ENCODE peak calls at places on chromosomes 1 and 21, in five cellular contexts. I is Peyer's patch, H is testis, C is neural progenitor cell, R is tibial artery. S is an unnamed sample. For H3K9me3, the result is how much of the 10 kb centered on the place peaks cover.

GRCh38 chr1:245332513-245332912 is 177.7 kb downstream of the KIF26B start:
- DNase-seq in I (no peak), H (no peak), C (no peak), R (no peak), S (no peak)

GRCh38 chr1:8523641-8524206 is 205.8 kb downstream of the SLC45A1 start:
- DNase-seq in I (no peak), H (no peak), C (no peak), R (no peak), S (no peak)

GRCh38 chr1:32005522-32005921 is 8.1 kb upstream of the KHDRBS1 start:
- DNase-seq in I (no peak), H (no peak), C (no peak), R (no peak), S (no peak)

GRCh38 chr21:29376556-29376955 is 77.8 kb downstream of the BACH1 start:
- DNase-seq in I (peak), H (peak), C (peak), R (no peak), S (peak)

GRCh38 chr1:152001631-152002584 is 8.2 kb upstream of the S100A10 start:
- DNase-seq in I (peak), H (peak), C (peak), R (peak), S (peak)

GRCh38 chr21:35796834-35797233 is 263.5 kb downstream of the SETD4 start:
- DNase-seq in I (no peak), H (no peak), C (no peak), R (no peak), S (no peak)

GRCh38 chr1:119047040-119047438 is 58.9 kb upstream of the TBX15 start:
- DNase-seq in I (no peak), H (no peak), C (no peak), R (no peak), S (no peak)

GRCh38 chr1:117511273-117511672 is 94.6 kb upstream of the TENT5C start:
- DNase-seq in I (no peak), H (no peak), C (no peak), R (no peak), S (no peak)

DNA sequence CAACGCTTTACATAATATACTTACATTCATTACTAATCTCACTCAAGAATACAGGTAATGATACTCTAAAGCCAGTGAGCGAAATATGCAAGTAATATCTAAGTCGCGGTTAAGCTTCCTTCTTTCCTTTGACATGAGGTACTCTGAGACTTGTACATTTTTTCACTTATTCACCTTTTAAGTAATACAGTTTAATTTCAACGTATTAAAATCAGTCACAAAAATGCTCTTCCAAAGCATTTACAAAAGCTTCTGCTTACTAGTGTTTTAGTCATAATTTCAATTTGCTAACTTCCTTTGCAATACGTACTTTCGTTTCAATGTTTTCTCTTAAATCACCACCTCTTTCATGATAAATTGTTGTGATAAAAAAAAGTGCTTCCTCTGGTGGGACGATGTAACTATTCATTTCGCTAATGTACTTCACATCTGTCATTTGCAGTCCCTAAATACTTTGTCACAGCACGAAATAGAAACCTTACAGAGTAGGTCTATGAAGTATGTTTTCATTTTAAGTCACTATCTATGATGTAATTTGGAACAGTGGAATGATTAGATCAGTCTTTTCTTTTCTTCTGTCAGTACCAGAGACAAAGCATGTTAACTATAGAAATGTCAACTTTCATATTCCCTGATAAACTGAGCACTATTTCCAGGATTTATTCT is 34.0 kb upstream of the ADGRL4 start:
- DNase-seq in I (no peak), H (no peak), C (no peak), R (no peak), S (no peak)
- H3K9me3 ChIP-seq in I (under half), H (under half), C (under half), R (under half), S (under half)

DNA sequence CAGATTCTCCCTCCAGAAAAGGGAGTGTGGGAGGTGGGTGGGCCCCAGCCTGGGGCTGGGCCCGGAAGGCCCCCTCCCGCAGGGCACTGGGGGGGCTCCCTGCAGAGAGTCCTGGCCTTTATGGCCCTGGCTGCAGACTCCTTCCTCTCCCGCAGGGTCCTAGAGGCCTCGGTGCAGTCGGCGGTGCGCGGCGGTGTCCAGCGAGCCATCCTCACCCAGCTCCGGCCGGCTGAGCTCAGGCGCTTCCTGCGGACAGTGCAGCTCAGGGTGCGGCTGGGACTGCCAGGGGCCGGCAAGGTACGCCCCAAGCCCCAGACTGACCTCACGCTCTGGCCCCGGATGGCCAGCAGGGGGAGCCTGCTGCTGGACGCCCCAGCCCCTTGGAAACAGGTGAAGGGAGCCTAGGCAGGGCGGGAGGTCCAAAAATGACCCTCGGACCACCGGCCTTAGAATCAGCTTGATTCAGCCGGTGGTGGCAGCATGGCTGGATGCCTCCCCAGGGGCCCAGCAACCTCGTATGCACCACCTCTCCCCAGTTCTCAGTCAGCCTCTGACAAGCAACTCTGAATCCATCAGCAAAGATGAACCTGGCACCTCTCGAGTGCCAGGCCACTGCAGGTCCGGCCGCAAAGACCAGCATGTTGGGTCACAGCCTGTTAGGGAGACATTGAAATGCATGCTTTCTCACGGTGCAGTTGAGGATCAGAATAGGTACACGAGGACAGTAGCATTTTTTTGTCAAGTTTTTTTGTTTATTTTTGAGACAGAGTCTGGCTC is 20.6 kb downstream of the MTHFR start:
- DNase-seq in I (peak), H (peak), C (peak), R (peak), S (peak)
- H3K4me3 ChIP-seq in I (peak), H (no peak), C (peak), R (peak), S (peak)

GRCh38 chr1:49627781-49628180 is 396.0 kb downstream of the AGBL4 start:
- DNase-seq in I (no peak), H (no peak), C (no peak), R (no peak), S (no peak)
- H3K9me3 ChIP-seq in I (under half), H (under half), C (under half), R (under half), S (under half)

GRCh38 chr1:218164111-218164929 is 120.8 kb upstream of the RRP15 start:
- DNase-seq in I (no peak), H (peak), C (peak), R (no peak), S (no peak)
- H3K4me3 ChIP-seq in I (peak), H (peak), C (peak), R (peak), S (no peak)

GRCh38 chr1:30965914-30966313 is 57.4 kb upstream of the SDC3 start:
- DNase-seq in I (no peak), H (no peak), C (no peak), R (no peak), S (no peak)

GRCh38 chr1:30966690-30967369 is 58.3 kb upstream of the SDC3 start:
- DNase-seq in I (no peak), H (no peak), C (no peak), R (no peak), S (no peak)

GRCh38 chr1:30974536-30974935 is 66.0 kb upstream of the SDC3 start:
- DNase-seq in I (no peak), H (no peak), C (peak), R (no peak), S (no peak)

GRCh38 chr1:30968220-30968971 is 59.8 kb upstream of the SDC3 start:
- DNase-seq in I (no peak), H (no peak), C (no peak), R (no peak), S (no peak)

DNA sequence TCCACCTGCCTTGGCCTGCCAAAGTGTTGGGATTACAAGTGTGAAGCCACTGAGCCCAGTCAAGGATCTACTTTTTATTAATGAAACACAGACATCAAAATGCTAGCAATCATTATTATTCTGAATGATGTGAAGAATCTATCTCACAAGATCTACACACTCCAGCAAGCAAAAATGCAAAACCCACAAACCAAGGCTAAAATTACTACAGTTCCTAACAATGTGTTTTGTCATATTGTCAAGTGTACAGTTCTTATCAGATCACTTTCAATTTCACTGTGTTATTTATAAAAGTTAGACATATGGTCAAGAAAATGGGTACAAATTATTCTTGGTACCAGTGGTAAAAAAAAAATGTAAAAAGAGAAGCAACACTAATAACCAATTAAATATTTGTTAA is 61.3 kb upstream of the SDC3 start:
- DNase-seq in I (no peak), H (no peak), C (no peak), R (no peak), S (no peak)
- H3K9me3 ChIP-seq in I (under half), H (under half), C (under half), R (under half), S (under half)

GRCh38 chr1:17632106-17632505 is 92.6 kb downstream of the ARHGEF10L start:
- DNase-seq in I (no peak), H (no peak), C (no peak), R (no peak), S (no peak)

GRCh38 chr1:17631410-17631809 is 91.9 kb downstream of the ARHGEF10L start:
- DNase-seq in I (no peak), H (no peak), C (no peak), R (no peak), S (no peak)

GRCh38 chr1:17632541-17633193 is 93.2 kb downstream of the ARHGEF10L start:
- DNase-seq in I (no peak), H (no peak), C (no peak), R (no peak), S (no peak)

GRCh38 chr1:17629460-17629859 is 90.0 kb downstream of the ARHGEF10L start:
- DNase-seq in I (no peak), H (no peak), C (peak), R (no peak), S (no peak)

GRCh38 chr1:17630048-17630830 is 90.7 kb downstream of the ARHGEF10L start:
- DNase-seq in I (peak), H (peak), C (no peak), R (peak), S (no peak)
- H3K4me3 ChIP-seq in I (no peak), H (no peak), C (no peak), R (no peak), S (no peak)

S was measured in CD8-positive, alpha-beta memory T cell.